ENCODE peak calls at places on chromosomes 12 and 14, in six cellular contexts. R is Panc1; I is tibial artery; E is CD4-positive, CD25-positive, alpha-beta regulatory T cell; M is fibroblast of lung; K is ovary. D is an unnamed sample. For H3K4me1, the result is how much of the 10 kb centered on the place peaks cover.

GRCh38 chr12:108856428-108857157 is 790 bp downstream of the SSH1 start:
- DNase-seq in R (no peak), I (peak), K (peak), M (peak), E (peak), D (peak)

GRCh38 chr14:102903248-102903888 is 19.1 kb upstream of the AMN start:
- DNase-seq in I (no peak), K (no peak), M (no peak), R (no peak), E (no peak), D (no peak)

GRCh38 chr12:120710805-120711296 is 593 bp downstream of the UNC119B start:
- DNase-seq in E (no peak), K (peak), M (peak), R (no peak), I (no peak), D (no peak)

GRCh38 chr14:67268456-67269115 is 27.4 kb downstream of the PALS1 start:
- DNase-seq in I (no peak), R (no peak), K (no peak), M (peak), E (peak), D (no peak)

GRCh38 chr14:22520786-22521185 is 68.2 kb downstream of the DAD1 start:
- DNase-seq in E (no peak), M (peak), K (no peak), R (no peak), I (no peak), D (no peak)

GRCh38 chr12:55019784-55020183 is at the start of gene NEUROD4:
- DNase-seq in K (no peak), I (no peak), R (no peak), M (peak), E (no peak), D (no peak)

GRCh38 chr12:21434704-21435103 is 2.8 kb upstream of the PYROXD1 start:
- DNase-seq in R (no peak), E (no peak), K (no peak), M (no peak), I (no peak), D (no peak)

GRCh38 chr12:97465012-97465345 is 2.4 kb downstream of the RMST start:
- DNase-seq in E (no peak), I (no peak), M (no peak), R (no peak), K (no peak), D (no peak)

GRCh38 chr12:120886194-120887018 is 17.8 kb downstream of the SPPL3 start:
- DNase-seq in R (no peak), M (no peak), I (no peak), K (no peak), E (peak), D (no peak)

GRCh38 chr12:52613363-52614030 is 4.9 kb downstream of the KRT73 start:
- DNase-seq in E (no peak), M (no peak), K (no peak), R (no peak), I (no peak), D (no peak)

GRCh38 chr12:52615208-52615868 is 3.0 kb downstream of the KRT73 start:
- DNase-seq in K (no peak), I (no peak), M (peak), E (no peak), R (no peak), D (no peak)

GRCh38 chr12:52612431-52613290 is 5.7 kb downstream of the KRT73 start:
- DNase-seq in K (no peak), E (no peak), R (no peak), I (no peak), M (no peak), D (no peak)

GRCh38 chr12:52615912-52616311 is 2.4 kb downstream of the KRT73 start:
- DNase-seq in I (no peak), R (no peak), K (no peak), M (no peak), E (no peak), D (no peak)

DNA sequence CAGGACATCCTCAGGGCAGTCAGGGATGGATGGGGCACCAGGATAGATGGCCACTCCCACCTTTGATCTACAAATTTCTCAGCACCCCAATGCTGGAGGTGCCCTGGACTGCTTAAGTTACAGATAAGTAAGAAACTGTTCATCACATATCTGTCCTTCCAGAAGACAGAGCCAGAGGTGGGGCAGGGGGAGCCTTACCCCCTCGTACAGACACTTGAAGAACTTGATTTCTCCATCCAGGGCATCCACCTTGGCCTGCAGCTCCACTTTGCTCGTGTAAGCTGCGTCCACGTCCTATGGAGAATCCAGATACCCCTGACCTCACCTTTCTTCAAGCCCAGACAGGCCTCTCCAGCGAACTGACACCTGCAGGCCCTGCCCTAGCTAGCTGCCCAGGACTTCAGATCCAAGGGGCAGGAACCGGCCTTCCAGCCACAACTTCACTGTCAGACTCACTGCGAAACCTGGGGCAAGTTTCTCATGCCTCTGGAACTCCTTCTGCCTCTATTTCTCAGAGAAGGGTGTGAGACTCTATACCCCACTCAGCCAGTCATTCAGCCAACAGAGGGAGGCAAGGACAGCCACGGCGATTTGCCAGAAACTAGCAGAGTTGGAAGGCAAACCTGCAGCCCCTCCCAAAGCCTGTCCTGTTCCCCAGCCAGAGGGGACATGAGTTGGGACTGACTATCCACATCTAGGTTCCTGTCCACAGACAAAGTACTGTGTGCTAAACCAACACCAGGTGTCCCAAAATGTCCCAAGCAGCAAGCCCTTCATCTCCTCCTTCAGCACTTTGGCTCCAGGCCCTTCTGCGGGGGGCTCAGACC is 3.8 kb downstream of the KRT73 start:
- DNase-seq in M (no peak), I (no peak), R (no peak), E (no peak), K (no peak), D (peak)
- H3K4me1 ChIP-seq in M (under half), I (under half), R (under half), E (under half), K (under half), D (half or more)

DNA sequence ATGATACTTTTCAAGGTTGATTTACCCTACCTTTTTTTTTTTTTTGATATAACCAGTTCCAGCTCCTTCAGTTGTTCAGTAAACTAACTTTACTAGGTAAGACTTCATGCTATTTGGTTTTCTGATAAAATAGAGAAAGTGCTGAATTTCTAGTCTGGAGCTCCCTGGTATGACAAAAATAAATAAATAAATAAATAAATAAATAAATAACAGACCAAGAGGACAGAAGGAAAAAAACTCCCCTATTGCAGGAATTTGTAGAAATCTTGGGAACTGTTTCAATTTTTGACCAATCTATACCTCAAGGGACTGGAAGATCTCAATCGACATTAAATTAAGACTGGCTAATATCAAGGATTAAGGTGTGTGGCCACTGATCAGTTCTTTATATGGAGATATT is 230.7 kb upstream of the PDZRN4 start:
- DNase-seq in I (no peak), E (no peak), M (no peak), K (no peak), R (no peak), D (no peak)
- H3K4me1 ChIP-seq in I (under half), E (under half), M (under half), K (under half), R (under half), D (under half)

DNA sequence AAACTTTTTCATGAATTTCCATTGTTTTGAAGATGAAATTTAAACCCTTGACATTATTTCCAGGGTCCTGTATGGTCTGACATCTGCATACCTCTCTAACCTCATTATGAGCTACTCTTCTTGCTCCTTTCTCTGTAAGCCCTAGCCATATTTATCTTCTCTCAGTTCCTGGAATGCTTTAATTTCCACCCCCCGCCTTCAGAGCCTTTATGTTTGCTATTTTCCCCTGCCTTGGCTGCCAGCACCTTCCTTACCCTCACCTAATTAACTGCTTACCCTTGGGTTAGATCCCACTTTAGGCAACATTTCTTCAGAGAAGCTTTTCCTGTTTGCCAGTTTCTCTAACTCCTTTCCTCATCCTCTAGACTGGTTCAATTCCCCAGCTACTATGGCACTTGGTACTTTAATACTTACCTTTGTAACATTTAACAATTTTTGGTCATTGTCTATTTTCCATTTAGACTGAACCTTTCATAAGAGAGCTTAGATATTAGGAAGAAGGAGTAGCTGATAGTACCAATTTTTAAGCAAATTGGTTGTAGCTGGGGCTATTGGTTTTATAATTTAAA is 6.0 kb downstream of the STYX start:
- DNase-seq in I (no peak), M (peak), E (peak), K (no peak), R (no peak), D (no peak)
- H3K4me1 ChIP-seq in I (under half), M (under half), E (half or more), K (under half), R (under half), D (half or more)

GRCh38 chr12:47317182-47317915 is 237.6 kb upstream of the AMIGO2 start:
- DNase-seq in M (peak), R (no peak), E (no peak), K (no peak), I (no peak), D (no peak)

GRCh38 chr12:47319746-47320145 is 240.0 kb upstream of the AMIGO2 start:
- DNase-seq in E (no peak), R (no peak), K (no peak), I (no peak), M (no peak), D (no peak)

GRCh38 chr12:47321436-47321835 is 241.7 kb upstream of the AMIGO2 start:
- DNase-seq in I (no peak), K (no peak), M (no peak), E (no peak), R (no peak), D (no peak)

GRCh38 chr12:47316609-47317049 is 236.9 kb upstream of the AMIGO2 start:
- DNase-seq in E (no peak), I (no peak), M (no peak), R (no peak), K (no peak), D (no peak)

GRCh38 chr12:47318963-47319362 is 239.2 kb upstream of the AMIGO2 start:
- DNase-seq in K (no peak), I (no peak), M (no peak), E (no peak), R (no peak), D (peak)
- H3K4me1 ChIP-seq in K (under half), I (under half), M (under half), E (under half), R (under half), D (under half)

DNA sequence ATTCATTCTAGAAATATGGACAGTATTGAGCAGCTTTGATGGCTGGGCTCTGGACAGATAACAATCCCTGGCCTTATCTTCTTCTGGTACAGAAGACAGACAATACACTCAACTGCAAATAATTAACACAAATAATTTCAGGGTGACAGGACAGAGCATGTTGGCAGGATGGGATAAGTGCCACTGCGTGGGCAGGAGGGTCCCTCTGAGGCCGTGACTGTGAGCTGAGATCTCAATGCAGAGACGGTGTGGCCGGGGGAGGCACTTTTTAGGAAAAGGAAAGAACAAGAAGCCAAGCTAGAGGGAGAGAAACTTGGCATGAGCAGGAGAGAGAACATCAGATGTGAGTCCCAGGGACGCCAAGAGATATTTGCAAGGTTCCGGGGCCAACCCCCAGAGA is 8.1 kb downstream of the SYNE3 start:
- DNase-seq in K (no peak), R (no peak), M (no peak), I (no peak), E (no peak), D (no peak)
- H3K4me1 ChIP-seq in K (under half), R (under half), M (under half), I (under half), E (half or more), D (under half)

GRCh38 chr14:65210118-65210826 is 108.0 kb upstream of the MAX start:
- DNase-seq in R (no peak), M (peak), I (no peak), E (peak), K (no peak), D (no peak)

GRCh38 chr14:65210827-65211192 is 108.5 kb upstream of the MAX start:
- DNase-seq in M (no peak), K (no peak), E (no peak), R (no peak), I (no peak), D (no peak)

GRCh38 chr14:65206078-65206447 is 103.7 kb upstream of the MAX start:
- DNase-seq in I (no peak), E (peak), R (no peak), K (no peak), M (no peak), D (no peak)

GRCh38 chr14:65206448-65207096 is 104.3 kb upstream of the MAX start:
- DNase-seq in M (peak), I (no peak), R (no peak), E (peak), K (no peak), D (no peak)

GRCh38 chr14:65208548-65208947 is 106.2 kb upstream of the MAX start:
- DNase-seq in M (no peak), E (no peak), K (no peak), I (no peak), R (no peak), D (no peak)
- H3K4me1 ChIP-seq in M (under half), E (under half), K (under half), I (under half), R (under half), D (under half)

GRCh38 chr12:32201996-32202395 is 95.3 kb downstream of the BICD1 start:
- DNase-seq in E (no peak), M (no peak), K (no peak), I (peak), R (no peak), D (no peak)
- H3K4me1 ChIP-seq in E (under half), M (under half), K (under half), I (under half), R (under half), D (under half)

DNA sequence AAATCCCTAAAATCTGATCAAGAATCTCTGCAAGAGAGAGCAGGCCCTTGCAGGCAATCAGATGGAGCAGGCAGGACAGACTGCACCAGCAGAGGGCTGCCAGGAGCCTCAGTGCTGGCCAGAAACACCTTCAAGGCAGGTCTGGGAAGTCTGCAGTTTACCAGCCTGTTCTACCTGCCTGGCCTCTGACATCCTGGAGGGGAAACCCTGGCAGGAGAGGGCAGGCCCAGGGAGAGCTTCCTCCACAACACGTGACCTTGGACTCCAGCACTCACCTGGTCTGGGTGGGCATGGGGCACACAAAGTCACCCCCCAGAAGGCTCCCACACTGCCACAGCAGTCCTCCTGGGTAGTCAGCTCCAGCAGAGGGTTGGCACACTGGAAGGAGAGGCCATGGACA is 56.0 kb downstream of the ISCA2 start:
- DNase-seq in R (no peak), K (no peak), M (no peak), I (no peak), E (no peak), D (no peak)
- H3K4me1 ChIP-seq in R (under half), K (under half), M (under half), I (half or more), E (under half), D (under half)

GRCh38 chr14:68668531-68668930 is 124.3 kb downstream of the ZFP36L1 start:
- DNase-seq in I (peak), E (no peak), M (no peak), R (no peak), K (no peak), D (no peak)
- H3K4me1 ChIP-seq in I (half or more), E (under half), M (half or more), R (under half), K (under half), D (under half)

GRCh38 chr14:50003213-50004021 is 110.5 kb downstream of the ARF6 start:
- DNase-seq in I (peak), M (peak), K (peak), R (no peak), E (peak), D (peak)
- H3K4me1 ChIP-seq in I (half or more), M (under half), K (under half), R (half or more), E (half or more), D (half or more)

D was measured in CD8-positive, alpha-beta T cell.